ENCODE peak calls at places on chromosomes 3 and 15, in four cellular contexts. F is astrocyte of the spinal cord, C is lung, X is OCI-LY7. J is an unnamed sample.

GRCh38 chr15:97522362-97522761 is 438.1 kb upstream of the ARRDC4 start:
- DNase-seq in X (no peak), C (no peak), F (peak; percentile 12), J (no peak)

GRCh38 chr3:27724459-27725197 is 2.5 kb upstream of the EOMES start:
- DNase-seq in F (no peak), X (no peak), C (no peak), J (no peak)

GRCh38 chr15:74821091-74821789 is 5.2 kb upstream of the CPLX3 start:
- DNase-seq in C (no peak), X (peak; percentile 94), F (no peak), J (no peak)

GRCh38 chr15:99368743-99369142 is 117.5 kb downstream of the LRRC28 start:
- DNase-seq in X (no peak), C (no peak), F (no peak), J (no peak)

GRCh38 chr15:31489801-31490646 is 163.4 kb downstream of the KLF13 start:
- DNase-seq in X (peak; percentile 82), C (peak; percentile 38), F (peak; percentile 49), J (peak; percentile 44)

GRCh38 chr3:49901351-49902339 is 2.0 kb downstream of the MST1R start:
- DNase-seq in C (no peak), X (no peak), F (no peak), J (peak; percentile 16)

GRCh38 chr3:25291524-25291923 is 136.5 kb upstream of the RARB start:
- DNase-seq in X (no peak), C (no peak), F (no peak), J (no peak)

GRCh38 chr3:35946121-35946856 is 307.0 kb downstream of the ARPP21 start:
- DNase-seq in C (no peak), F (peak; percentile 62), X (peak; percentile 30), J (peak; percentile 15)

GRCh38 chr3:38438421-38438820 is 15.3 kb upstream of the ACVR2B start:
- DNase-seq in C (no peak), X (no peak), F (peak; percentile 40), J (no peak)

GRCh38 chr3:12408984-12409383 is 75.3 kb upstream of the TSEN2 start:
- DNase-seq in F (no peak), C (no peak), X (no peak), J (no peak)

GRCh38 chr15:69979783-69980182 is 117.9 kb downstream of the TLE3 start:
- DNase-seq in X (peak; percentile 99), C (no peak), F (no peak), J (no peak)

GRCh38 chr3:10594915-10595314 is 89.5 kb upstream of the ATP2B2 start:
- DNase-seq in C (peak; percentile 42), X (peak; percentile 66), F (peak; percentile 65), J (peak; percentile 85)

GRCh38 chr3:8640223-8640622 is 4.4 kb downstream of the SSUH2 start:
- DNase-seq in F (no peak), C (no peak), X (no peak), J (no peak)

GRCh38 chr3:84962460-84962859 is 3.7 kb downstream of the CADM2 start:
- DNase-seq in C (no peak), X (no peak), F (no peak), J (no peak)
- H3K4me3 ChIP-seq in C (no peak overlapping the region), X (no peak overlapping the region), F (no peak overlapping the region), J (no peak overlapping the region)

GRCh38 chr3:191425322-191425734 is 35.6 kb upstream of the PYDC2 start:
- DNase-seq in X (no peak), F (no peak), C (no peak), J (no peak)

GRCh38 chr3:191428177-191428576 is 32.8 kb upstream of the PYDC2 start:
- DNase-seq in X (no peak), F (no peak), C (no peak), J (no peak)

GRCh38 chr3:191430103-191430502 is 30.9 kb upstream of the PYDC2 start:
- DNase-seq in C (no peak), F (no peak), X (no peak), J (no peak)

DNA sequence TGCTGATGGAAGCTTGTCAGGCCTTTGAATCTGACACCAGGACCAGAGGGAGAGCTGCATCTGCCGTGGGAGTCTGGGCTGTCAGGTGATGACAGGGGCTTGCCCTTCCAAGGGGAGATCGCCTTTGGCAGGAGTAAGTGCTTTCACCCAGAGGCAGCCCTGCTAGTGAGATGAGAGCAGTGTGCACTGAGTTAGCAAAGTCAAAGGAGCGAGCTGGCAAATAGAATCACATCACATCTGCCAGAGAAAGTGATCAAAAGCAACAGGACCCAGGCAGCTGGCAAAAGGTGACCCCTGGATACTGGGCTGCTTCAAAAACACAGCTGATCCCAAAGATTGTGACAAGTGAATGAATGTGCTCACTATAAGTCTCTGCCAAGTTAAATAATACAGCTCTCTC is 36.1 kb upstream of the PYDC2 start:
- DNase-seq in F (no peak), X (no peak), C (no peak), J (no peak)
- H3K4me3 ChIP-seq in F (no peak overlapping the region), X (no peak overlapping the region), C (no peak overlapping the region), J (no peak overlapping the region)

DNA sequence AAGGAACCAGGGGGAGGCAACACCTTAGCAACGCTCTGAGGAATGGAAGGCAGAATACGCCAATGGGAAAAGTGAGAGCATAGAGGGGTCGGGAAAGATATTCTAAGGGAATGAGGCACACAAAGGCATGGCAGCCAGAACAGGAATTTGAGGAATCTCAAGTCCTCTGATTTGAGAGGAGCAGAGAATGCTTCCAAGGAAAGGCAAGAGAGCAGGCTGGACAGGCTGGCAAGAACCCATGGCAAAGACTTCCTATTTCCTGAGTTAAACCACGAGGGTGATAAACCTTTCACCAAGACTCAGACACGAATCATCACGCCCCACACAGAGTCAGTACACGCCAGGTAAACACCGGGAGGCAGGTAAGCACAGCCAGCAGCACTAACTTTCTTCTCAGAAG is 109.8 kb downstream of the IGF2BP2 start:
- DNase-seq in X (no peak), F (no peak), C (no peak), J (no peak)
- H3K4me3 ChIP-seq in X (no peak overlapping the region), F (no peak overlapping the region), C (no peak overlapping the region), J (no peak overlapping the region)

GRCh38 chr15:89731275-89731674 is 19.8 kb downstream of the MESP1 start:
- DNase-seq in C (no peak), X (no peak), F (no peak), J (no peak)
- H3K4me3 ChIP-seq in C (no peak overlapping the region), X (no peak overlapping the region), F (no peak overlapping the region), J (no peak overlapping the region)

DNA sequence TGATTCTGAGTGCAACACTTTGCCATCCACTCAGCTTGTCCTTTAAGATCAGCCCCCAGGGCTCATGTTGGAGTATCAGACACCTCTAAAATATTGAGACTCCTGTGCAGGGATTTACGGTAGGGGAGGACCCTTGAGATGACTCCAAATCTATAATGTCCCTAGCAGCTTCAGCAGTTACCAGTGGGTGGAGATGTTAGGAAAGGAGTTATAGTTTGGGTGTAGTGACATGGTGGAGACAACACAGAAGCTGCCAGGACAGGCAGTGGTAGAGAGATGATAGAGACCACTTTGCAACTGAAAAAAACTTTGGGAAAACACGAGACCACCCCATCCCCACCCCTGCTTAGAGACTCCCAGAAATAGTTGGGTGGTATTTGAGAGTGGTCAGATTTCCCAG is 43.3 kb upstream of the GSK3B start:
- DNase-seq in F (no peak), X (no peak), C (no peak), J (no peak)
- H3K4me3 ChIP-seq in F (no peak overlapping the region), X (no peak overlapping the region), C (no peak overlapping the region), J (no peak overlapping the region)

DNA sequence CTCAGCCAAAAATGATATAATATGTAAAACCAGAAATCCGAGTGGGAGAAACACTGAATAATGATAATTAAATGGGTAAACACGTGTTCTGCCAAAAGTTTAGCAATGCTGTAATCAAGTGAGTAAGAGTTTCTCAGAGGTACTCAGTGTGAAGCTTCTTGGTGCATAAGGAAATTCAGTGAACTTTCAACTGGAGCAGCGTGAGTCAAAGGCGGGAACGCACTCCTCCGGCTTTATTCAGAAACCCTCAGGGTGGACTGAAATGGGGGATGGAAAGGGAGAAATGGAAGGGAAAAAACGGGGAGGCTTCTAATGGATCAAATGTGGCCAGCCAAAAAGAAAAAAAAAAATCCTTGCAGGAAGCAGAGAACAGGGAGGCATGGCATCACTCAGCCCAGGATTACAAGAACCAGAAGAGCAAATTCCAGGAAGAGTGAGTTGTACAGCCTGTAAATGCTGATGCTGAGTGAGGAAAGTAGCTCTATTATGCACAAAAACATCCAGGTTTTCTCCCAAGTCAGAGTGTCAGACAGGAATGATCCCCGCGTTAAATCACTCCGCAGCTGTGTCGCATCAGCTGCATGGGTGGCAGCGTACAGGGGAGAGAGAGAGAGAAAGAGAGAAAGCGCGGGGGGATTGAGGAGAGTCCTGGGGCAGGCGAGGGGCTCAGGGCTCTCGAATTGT is 85.3 kb downstream of the ASB7 start:
- DNase-seq in F (peak; percentile 85), X (no peak), C (no peak), J (no peak)
- H3K4me3 ChIP-seq in F (peak overlapping the region; percentile 1), X (no peak overlapping the region), C (no peak overlapping the region), J (no peak overlapping the region)

DNA sequence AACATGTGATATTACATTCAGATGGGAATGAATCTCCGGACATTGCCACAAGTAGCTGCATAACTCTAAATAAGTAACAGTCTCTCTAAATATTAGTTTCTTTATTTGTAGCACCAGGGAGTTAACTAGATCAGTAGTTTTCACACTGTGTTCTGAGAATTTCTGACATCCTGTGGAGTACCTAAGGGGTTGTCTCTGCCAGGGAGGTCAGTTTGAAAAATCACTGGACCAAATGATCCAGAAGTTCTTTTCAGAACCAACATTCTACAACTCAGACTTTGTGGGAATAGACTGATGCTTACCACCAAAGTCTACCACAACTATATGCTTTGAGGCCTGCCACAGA is 9.0 kb upstream of the ILDR1 start:
- DNase-seq in X (no peak), C (no peak), F (no peak), J (no peak)
- H3K4me3 ChIP-seq in X (no peak overlapping the region), C (no peak overlapping the region), F (no peak overlapping the region), J (no peak overlapping the region)

DNA sequence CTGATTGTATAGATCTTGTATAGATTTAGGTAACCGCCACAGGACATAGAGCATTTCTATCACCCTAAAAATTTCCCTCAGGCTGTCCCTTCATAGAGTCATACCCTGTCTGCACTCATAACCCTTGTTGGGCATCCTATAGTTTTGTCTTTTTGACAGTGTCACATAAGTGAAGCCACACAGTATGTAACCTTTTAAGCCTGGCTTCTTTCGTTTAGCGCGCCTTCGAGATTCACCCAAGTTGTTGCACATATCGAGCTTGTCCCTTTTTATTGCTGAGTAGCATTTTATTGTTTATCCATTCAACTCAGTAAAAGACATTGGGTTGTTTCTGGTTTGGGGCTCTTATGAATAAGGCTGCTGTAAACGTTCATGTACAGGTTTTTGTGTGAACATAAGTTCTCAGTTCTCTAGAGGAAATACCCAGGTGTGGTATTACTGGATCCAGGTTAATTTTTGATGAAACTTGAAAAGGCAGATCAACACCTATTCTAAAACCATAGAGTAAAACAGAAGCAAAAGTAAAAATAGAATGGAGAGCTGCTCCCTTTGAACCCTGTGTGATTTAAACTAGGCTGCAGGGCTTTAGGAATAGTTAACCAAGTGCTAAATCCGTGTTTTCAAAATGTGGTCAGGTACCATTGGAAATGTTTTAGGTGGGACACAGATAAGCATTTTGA is 49.5 kb downstream of the CD86 start:
- DNase-seq in X (no peak), F (no peak), C (no peak), J (no peak)
- H3K4me3 ChIP-seq in X (no peak overlapping the region), F (no peak overlapping the region), C (no peak overlapping the region), J (no peak overlapping the region)

GRCh38 chr15:90873488-90873997 is 5.2 kb downstream of the FURIN start:
- DNase-seq in C (no peak), F (no peak), X (no peak), J (no peak)
- H3K4me3 ChIP-seq in C (no peak overlapping the region), F (peak overlapping the region; percentile 70), X (no peak overlapping the region), J (no peak overlapping the region)

DNA sequence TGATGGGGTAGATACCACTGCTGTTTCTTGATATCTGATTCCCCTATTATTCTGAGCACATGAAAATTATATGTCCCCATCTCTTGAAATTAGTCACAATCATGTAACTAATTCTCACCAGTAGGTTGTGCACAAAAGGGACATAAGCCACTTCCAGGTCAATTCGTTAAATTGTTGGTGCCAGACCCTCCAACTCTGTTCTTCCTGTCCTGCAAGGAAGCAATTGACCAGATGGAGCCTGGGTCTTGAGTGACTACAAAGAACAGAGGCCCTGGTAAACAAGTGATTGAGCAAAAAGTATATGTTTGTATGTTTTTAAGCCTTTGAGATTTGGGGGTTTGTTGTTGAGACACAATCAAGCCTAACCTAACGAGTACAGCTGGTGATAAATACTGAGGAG is 36.9 kb downstream of the ABI3BP start:
- DNase-seq in X (no peak), F (no peak), C (no peak), J (no peak)
- H3K4me3 ChIP-seq in X (no peak overlapping the region), F (no peak overlapping the region), C (no peak overlapping the region), J (no peak overlapping the region)